ENCODE peak calls at places on chromosomes 13 and 19, in five cellular contexts. R is BE2C, X is cardiac fibroblast, A is skeletal muscle cell, Y is fibroblast of mammary gland. G is an unnamed sample.

GRCh38 chr13:43815204-43815603 is 28.4 kb upstream of the ENOX1 start:
- DNase-seq in X (peak), Y (peak), A (no peak), R (peak), G (no peak)

GRCh38 chr19:18605196-18605545 is 1.4 kb downstream of the CRLF1 start:
- DNase-seq in Y (no peak), R (no peak), X (no peak), A (no peak), G (no peak)

GRCh38 chr19:7471696-7472620 is 16.9 kb downstream of the PEX11G start:
- DNase-seq in R (no peak), Y (no peak), A (no peak), X (no peak), G (no peak)

GRCh38 chr13:96053003-96053703 is at the start of gene UGGT2:
- DNase-seq in A (peak), Y (peak), X (peak), R (peak), G (peak)

GRCh38 chr13:72774019-72774418 is 7.7 kb downstream of the DIS3 start:
- DNase-seq in R (no peak), Y (peak), A (no peak), X (peak), G (no peak)

GRCh38 chr13:33524086-33524485 is 238.5 kb upstream of the STARD13 start:
- DNase-seq in Y (peak), R (no peak), X (peak), A (peak), G (no peak)

GRCh38 chr19:48489608-48490216 is 20.5 kb downstream of the CYTH2 start:
- DNase-seq in R (peak), X (peak), Y (peak), A (no peak), G (peak)

GRCh38 chr19:32976223-32976805 is 4.3 kb downstream of the FAAP24 start:
- DNase-seq in X (peak), Y (peak), R (peak), A (no peak), G (peak)

GRCh38 chr19:9818175-9818733 is 625 bp downstream of the FBXL12 start:
- DNase-seq in X (no peak), A (no peak), R (no peak), Y (no peak), G (no peak)

GRCh38 chr13:83248751-83249150 is 633.5 kb downstream of the SLITRK1 start:
- DNase-seq in R (no peak), X (peak), Y (peak), A (no peak), G (no peak)

GRCh38 chr13:93420206-93420605 is 193.6 kb downstream of the GPC6 start:
- DNase-seq in X (no peak), A (no peak), R (no peak), Y (no peak), G (no peak)

GRCh38 chr13:49097374-49097773 is 121.7 kb downstream of the FNDC3A start:
- DNase-seq in R (peak), A (peak), Y (peak), X (peak), G (no peak)

G was measured in hypothalamus.